ENCODE peak calls at places on chromosomes 12 and 14, in ten cellular contexts. C is hepatic stellate cell; P is activated naive CD4-positive, alpha-beta T cell treated with anti-CD3 and anti-CD28 coated beads, Interleukin-2, amount 50 U/mL, for 16 hours; J is iris pigment epithelial cell; S is activated CD8-positive, alpha-beta memory T cell treated with anti-CD3 and anti-CD28 coated beads, Interleukin-2, amount 50 U/mL, for 4 hours; Q is PC-9; H is CD8-positive, alpha-beta memory T cell; T is lower leg skin; R is NCI-H460; U is neural crest cell. N is an unnamed sample.

GRCh38 chr14:64235652-64236640 is 58.2 kb downstream of the ESR2 start:
- DNase-seq in C (no peak), P (no peak), J (no peak), S (no peak), Q (no peak), H (no peak), T (no peak), R (no peak), U (no peak), N (no peak)

GRCh38 chr12:41700940-41701339 is 443.7 kb downstream of the GXYLT1 start:
- DNase-seq in C (no peak), P (no peak), J (no peak), S (no peak), Q (no peak), H (no peak), T (no peak), R (no peak), U (no peak), N (no peak)

GRCh38 chr14:96038558-96038919 is 623 bp upstream of the C14orf132 start:
- DNase-seq in C (no peak), P (no peak), J (no peak), S (no peak), Q (no peak), H (no peak), T (no peak), R (no peak), U (no peak), N (no peak)

GRCh38 chr12:59452259-59452658 is 143.6 kb upstream of the SLC16A7 start:
- DNase-seq in C (peak), P (no peak), J (peak), S (no peak), Q (no peak), H (no peak), T (no peak), R (no peak), U (no peak), N (no peak)

GRCh38 chr14:23359167-23359626 is 5.8 kb downstream of the EFS start:
- DNase-seq in C (no peak), P (no peak), J (no peak), S (no peak), Q (no peak), H (no peak), T (peak), R (no peak), U (no peak), N (no peak)

GRCh38 chr14:55180434-55180833 is 11.0 kb downstream of the DLGAP5 start:
- DNase-seq in C (peak), P (no peak), J (peak), S (no peak), Q (no peak), H (no peak), T (no peak), R (no peak), U (no peak), N (no peak)

GRCh38 chr12:45214071-45214470 is 1.8 kb upstream of the ANO6 start:
- DNase-seq in C (no peak), P (no peak), J (no peak), S (no peak), Q (no peak), H (no peak), T (no peak), R (no peak), U (no peak), N (no peak)

GRCh38 chr12:103800252-103800771 is 40.7 kb downstream of the NT5DC3 start:
- DNase-seq in C (no peak), P (no peak), J (peak), S (no peak), Q (peak), H (no peak), T (no peak), R (no peak), U (no peak), N (peak)

GRCh38 chr12:80598004-80598606 is 109.3 kb upstream of the MYF6 start:
- DNase-seq in C (no peak), P (no peak), J (peak), S (no peak), Q (no peak), H (no peak), T (no peak), R (peak), U (no peak), N (peak)

GRCh38 chr12:130828895-130829294 is 10.2 kb downstream of the STX2 start:
- DNase-seq in C (no peak), P (no peak), J (no peak), S (no peak), Q (no peak), H (no peak), T (peak), R (no peak), U (no peak), N (no peak)

GRCh38 chr12:49698619-49699545 is 8.3 kb downstream of the FMNL3 start:
- DNase-seq in C (peak), P (peak), J (peak), S (peak), Q (no peak), H (peak), T (no peak), R (no peak), U (no peak), N (no peak)

GRCh38 chr12:25557830-25558436 is 4.8 kb upstream of the LMNTD1 start:
- DNase-seq in C (no peak), P (no peak), J (peak), S (no peak), Q (no peak), H (no peak), T (no peak), R (peak), U (peak), N (peak)

GRCh38 chr12:62123721-62124203 is 136.4 kb upstream of the USP15 start:
- DNase-seq in C (peak), P (peak), J (peak), S (peak), Q (no peak), H (peak), T (no peak), R (peak), U (peak), N (peak)

GRCh38 chr14:104197449-104198247 is 59.3 kb downstream of the KIF26A start:
- DNase-seq in C (no peak), P (no peak), J (no peak), S (no peak), Q (no peak), H (no peak), T (no peak), R (no peak), U (no peak), N (no peak)

GRCh38 chr12:41621288-41621687 is 433.2 kb downstream of the PDZRN4 start:
- DNase-seq in C (no peak), P (no peak), J (no peak), S (no peak), Q (no peak), H (no peak), T (no peak), R (no peak), U (no peak), N (no peak)

GRCh38 chr12:122471324-122472226 is 29.2 kb downstream of the ZCCHC8 start:
- DNase-seq in C (peak), P (no peak), J (peak), S (no peak), Q (peak), H (peak), T (no peak), R (peak), U (no peak), N (peak)

GRCh38 chr14:104794641-104795467 is 694 bp downstream of the AKT1 start:
- DNase-seq in C (peak), P (no peak), J (peak), S (no peak), Q (no peak), H (peak), T (no peak), R (no peak), U (no peak), N (peak)